ENCODE peak calls at places on chromosomes 4 and X, in five cellular contexts. One of them, this sample, is unnamed.

GRCh38 chrX:33808636-33809035 is 323.5 kb downstream of the FAM47A start:
- DNase-seq in PC-3: no peak
- DNase-seq in neural progenitor cell: no peak
- DNase-seq in MM.1S: no peak
- DNase-seq in HCT116: no peak
- DNase-seq in this sample: no peak

GRCh38 chr4:177163532-177163931 is 146.1 kb upstream of the NEIL3 start:
- DNase-seq in MM.1S: no peak
- DNase-seq in HCT116: no peak
- DNase-seq in PC-3: no peak
- DNase-seq in neural progenitor cell: no peak
- DNase-seq in this sample: peak

GRCh38 chr4:3792813-3793212 is 26.6 kb downstream of the ADRA2C start:
- DNase-seq in neural progenitor cell: peak
- DNase-seq in HCT116: no peak
- DNase-seq in MM.1S: no peak
- DNase-seq in PC-3: no peak
- DNase-seq in this sample: no peak

GRCh38 chr4:62135565-62136156 is 935.5 kb downstream of the ADGRL3 start:
- DNase-seq in HCT116: no peak
- DNase-seq in MM.1S: no peak
- DNase-seq in neural progenitor cell: no peak
- DNase-seq in PC-3: peak
- DNase-seq in this sample: no peak

GRCh38 chrX:84339507-84340364 is 151.7 kb upstream of the RPS6KA6 start:
- DNase-seq in neural progenitor cell: peak
- DNase-seq in PC-3: peak
- DNase-seq in HCT116: no peak
- DNase-seq in MM.1S: peak
- DNase-seq in this sample: peak

GRCh38 chr4:40197879-40198689 is 1.3 kb downstream of the RHOH start:
- DNase-seq in HCT116: no peak
- DNase-seq in neural progenitor cell: no peak
- DNase-seq in PC-3: no peak
- DNase-seq in MM.1S: peak
- DNase-seq in this sample: no peak

GRCh38 chr4:99462875-99463464 is 27.8 kb upstream of the ADH7 start:
- DNase-seq in neural progenitor cell: peak
- DNase-seq in MM.1S: peak
- DNase-seq in PC-3: peak
- DNase-seq in HCT116: peak
- DNase-seq in this sample: peak

GRCh38 chrX:26649534-26649933 is 433.6 kb downstream of the MAGEB5 start:
- DNase-seq in neural progenitor cell: peak
- DNase-seq in PC-3: peak
- DNase-seq in MM.1S: peak
- DNase-seq in HCT116: peak
- DNase-seq in this sample: peak

GRCh38 chr4:150050566-150050965 is 27.7 kb upstream of the DCLK2 start:
- DNase-seq in PC-3: no peak
- DNase-seq in neural progenitor cell: no peak
- DNase-seq in HCT116: no peak
- DNase-seq in MM.1S: no peak
- DNase-seq in this sample: no peak

GRCh38 chr4:81165853-81166430 is 49.1 kb downstream of the PRKG2 start:
- DNase-seq in neural progenitor cell: no peak
- DNase-seq in HCT116: no peak
- DNase-seq in MM.1S: no peak
- DNase-seq in PC-3: no peak
- DNase-seq in this sample: peak

GRCh38 chr4:103046416-103047290 is 27.1 kb upstream of the SLC9B1 start:
- DNase-seq in MM.1S: peak
- DNase-seq in PC-3: peak
- DNase-seq in HCT116: peak
- DNase-seq in neural progenitor cell: peak
- DNase-seq in this sample: peak

GRCh38 chr4:153465583-153465921 is 608 bp upstream of the TMEM131L start:
- DNase-seq in MM.1S: peak
- DNase-seq in PC-3: peak
- DNase-seq in neural progenitor cell: peak
- DNase-seq in HCT116: peak
- DNase-seq in this sample: peak

GRCh38 chr4:23877758-23878229 is 12.1 kb downstream of the PPARGC1A start:
- DNase-seq in PC-3: no peak
- DNase-seq in MM.1S: no peak
- DNase-seq in neural progenitor cell: no peak
- DNase-seq in HCT116: no peak
- DNase-seq in this sample: no peak

GRCh38 chr4:100061835-100062234 is 111.8 kb upstream of the H2AZ1 start:
- DNase-seq in MM.1S: no peak
- DNase-seq in neural progenitor cell: no peak
- DNase-seq in PC-3: peak
- DNase-seq in HCT116: no peak
- DNase-seq in this sample: peak

GRCh38 chr4:26596843-26597242 is 13.0 kb downstream of the TBC1D19 start:
- DNase-seq in neural progenitor cell: no peak
- DNase-seq in HCT116: no peak
- DNase-seq in PC-3: peak
- DNase-seq in MM.1S: no peak
- DNase-seq in this sample: no peak

GRCh38 chr4:25970241-25970675 is 56.2 kb downstream of the SMIM20 start:
- DNase-seq in MM.1S: no peak
- DNase-seq in PC-3: no peak
- DNase-seq in HCT116: no peak
- DNase-seq in neural progenitor cell: no peak
- DNase-seq in this sample: no peak

GRCh38 chr4:173334891-173335754 is 965 bp upstream of the HMGB2 start:
- DNase-seq in PC-3: peak
- DNase-seq in HCT116: peak
- DNase-seq in neural progenitor cell: peak
- DNase-seq in MM.1S: peak
- DNase-seq in this sample: peak

GRCh38 chr4:1244978-1245471 is 3.9 kb downstream of the CTBP1 start:
- DNase-seq in PC-3: no peak
- DNase-seq in MM.1S: no peak
- DNase-seq in neural progenitor cell: no peak
- DNase-seq in HCT116: no peak
- DNase-seq in this sample: no peak
- TF ChIP-seq EZH2phosphoT487 in PC-3: no peak
- TF ChIP-seq EZH2phosphoT487 in MM.1S: no peak
- TF ChIP-seq EZH2phosphoT487 in neural progenitor cell: no peak
- TF ChIP-seq EZH2phosphoT487 in HCT116: no peak
- TF ChIP-seq EZH2phosphoT487 in this sample: no peak

GRCh38 chr4:185787926-185788679 is 23.9 kb downstream of the SORBS2 start:
- DNase-seq in neural progenitor cell: peak
- DNase-seq in HCT116: no peak
- DNase-seq in MM.1S: no peak
- DNase-seq in PC-3: no peak
- DNase-seq in this sample: no peak
- TF ChIP-seq EZH2 in neural progenitor cell: no peak
- TF ChIP-seq EZH2 in HCT116: no peak
- TF ChIP-seq EZH2 in MM.1S: no peak
- TF ChIP-seq EZH2 in PC-3: no peak
- TF ChIP-seq EZH2 in this sample: no peak

GRCh38 chr4:104489731-104490095 is 5.0 kb downstream of the CXXC4 start:
- DNase-seq in PC-3: no peak
- DNase-seq in MM.1S: peak
- DNase-seq in neural progenitor cell: no peak
- DNase-seq in HCT116: no peak
- DNase-seq in this sample: no peak
- H3K9ac ChIP-seq in PC-3: no peak
- H3K9ac ChIP-seq in MM.1S: peak
- H3K9ac ChIP-seq in neural progenitor cell: no peak
- H3K9ac ChIP-seq in HCT116: no peak
- H3K9ac ChIP-seq in this sample: no peak

GRCh38 chrX:132728296-132728695 is 230.1 kb downstream of the HS6ST2 start:
- DNase-seq in MM.1S: no peak
- DNase-seq in PC-3: no peak
- DNase-seq in HCT116: no peak
- DNase-seq in neural progenitor cell: no peak
- DNase-seq in this sample: no peak
- TF ChIP-seq EZH2phosphoT487 in MM.1S: no peak
- TF ChIP-seq EZH2phosphoT487 in PC-3: no peak
- TF ChIP-seq EZH2phosphoT487 in HCT116: no peak
- TF ChIP-seq EZH2phosphoT487 in neural progenitor cell: no peak
- TF ChIP-seq EZH2phosphoT487 in this sample: no peak

GRCh38 chr4:92305878-92306520 is 2.2 kb downstream of the GRID2 start:
- DNase-seq in PC-3: peak
- DNase-seq in MM.1S: no peak
- DNase-seq in neural progenitor cell: peak
- DNase-seq in HCT116: no peak
- DNase-seq in this sample: no peak
- TF ChIP-seq EZH2 in PC-3: no peak
- TF ChIP-seq EZH2 in MM.1S: no peak
- TF ChIP-seq EZH2 in neural progenitor cell: no peak
- TF ChIP-seq EZH2 in HCT116: no peak
- TF ChIP-seq EZH2 in this sample: no peak

DNA sequence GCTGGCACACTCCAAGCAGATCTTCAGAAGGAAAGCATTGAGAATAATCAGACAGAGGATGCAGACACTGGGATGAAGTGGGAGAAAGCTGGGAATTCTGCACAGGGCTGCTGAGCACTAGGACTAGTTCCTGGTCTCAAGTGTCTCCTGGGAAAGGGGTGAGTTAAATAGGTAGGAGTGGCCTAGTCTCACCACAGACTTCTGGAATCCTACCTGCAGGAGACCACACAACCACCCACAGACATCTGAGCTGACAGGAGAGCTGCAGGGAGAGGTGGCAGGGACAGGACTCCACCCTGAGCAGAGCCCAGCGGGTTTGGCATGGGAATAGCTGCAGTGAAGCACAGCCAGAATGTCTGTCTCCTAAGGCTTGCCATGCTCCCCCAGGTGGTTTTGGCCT is 95.1 kb upstream of the GALNTL6 start:
- DNase-seq in neural progenitor cell: no peak
- DNase-seq in HCT116: no peak
- DNase-seq in MM.1S: no peak
- DNase-seq in PC-3: no peak
- DNase-seq in this sample: no peak
- H3K9ac ChIP-seq in neural progenitor cell: no peak
- H3K9ac ChIP-seq in HCT116: no peak
- H3K9ac ChIP-seq in MM.1S: no peak
- H3K9ac ChIP-seq in PC-3: no peak
- H3K9ac ChIP-seq in this sample: no peak

DNA sequence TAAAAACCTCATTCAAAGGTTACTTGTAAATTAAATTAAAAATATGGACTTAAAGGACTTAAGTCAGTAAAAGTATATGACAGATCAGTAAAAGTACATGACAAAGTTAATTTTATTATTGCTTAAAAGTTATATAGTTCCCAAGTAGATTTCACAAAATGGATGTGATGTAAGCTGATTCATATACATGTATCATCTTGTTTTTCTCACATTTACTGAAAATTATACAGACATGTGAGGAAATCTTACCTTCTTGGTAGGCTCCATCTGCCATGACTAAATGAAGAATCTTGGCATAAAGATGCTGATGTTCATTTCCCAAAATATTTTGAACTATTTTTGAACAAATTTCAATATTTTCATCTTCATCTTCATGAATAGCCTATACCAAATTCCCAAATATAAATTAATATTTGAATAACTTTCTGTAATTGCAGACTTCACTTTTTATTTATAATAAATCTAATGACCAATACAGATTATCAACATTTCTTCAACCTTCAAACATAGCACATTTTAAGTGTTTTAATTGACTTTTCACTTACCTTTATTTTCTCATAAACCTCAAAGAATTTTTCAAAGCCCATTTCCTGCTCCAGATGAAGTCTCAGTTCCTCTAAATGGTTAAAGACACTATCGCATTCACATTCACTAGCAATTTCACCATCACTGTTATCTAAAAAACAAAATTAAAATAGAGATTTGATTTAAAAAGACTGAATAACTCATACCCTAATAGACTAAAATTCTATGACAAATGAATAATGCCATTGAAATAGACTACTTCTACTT is 129.4 kb upstream of the SH3RF1 start:
- DNase-seq in HCT116: no peak
- DNase-seq in neural progenitor cell: no peak
- DNase-seq in MM.1S: no peak
- DNase-seq in PC-3: no peak
- DNase-seq in this sample: peak
- TF ChIP-seq EZH2phosphoT487 in HCT116: no peak
- TF ChIP-seq EZH2phosphoT487 in neural progenitor cell: no peak
- TF ChIP-seq EZH2phosphoT487 in MM.1S: no peak
- TF ChIP-seq EZH2phosphoT487 in PC-3: no peak
- TF ChIP-seq EZH2phosphoT487 in this sample: no peak

GRCh38 chr4:13543648-13544555 is at the start of gene NKX3-2:
- DNase-seq in HCT116: no peak
- DNase-seq in MM.1S: no peak
- DNase-seq in PC-3: peak
- DNase-seq in neural progenitor cell: peak
- DNase-seq in this sample: peak
- TF ChIP-seq EZH2 in HCT116: no peak
- TF ChIP-seq EZH2 in MM.1S: no peak
- TF ChIP-seq EZH2 in PC-3: no peak
- TF ChIP-seq EZH2 in neural progenitor cell: peak
- TF ChIP-seq EZH2 in this sample: peak

This sample was measured in GM23248.